ENCODE peak calls at places on chromosomes 3 and 15, in ten cellular contexts. U is PC-3; H is H1; V is CD8-positive, alpha-beta memory T cell; M is stomach; W is mammary epithelial cell; G is keratinocyte; N is neural progenitor cell; R is fibroblast of lung; Z is adrenal gland. L is an unnamed sample.

GRCh38 chr3:134336587-134336986 is 37.7 kb downstream of the AMOTL2 start:
- DNase-seq in Z (no peak), M (no peak), N (no peak), G (no peak), V (no peak), W (peak; percentile 49), H (no peak), R (peak; percentile 83), U (no peak), L (no peak)

GRCh38 chr3:122391674-122392446 is 7.9 kb downstream of the FAM162A start:
- DNase-seq in R (no peak), N (no peak), H (no peak), U (no peak), W (no peak), M (no peak), Z (no peak), V (no peak), G (no peak), L (no peak)

GRCh38 chr3:130609166-130609574 is 92.2 kb downstream of the COL6A6 start:
- DNase-seq in N (no peak), V (no peak), H (no peak), W (no peak), M (no peak), U (no peak), R (no peak), G (no peak), Z (peak; percentile 12), L (peak; percentile 56)

GRCh38 chr15:90001062-90001682 is at the start of gene ZNF710:
- DNase-seq in H (no peak), M (no peak), V (no peak), U (peak; percentile 48), Z (peak; percentile 74), N (peak; percentile 73), G (no peak), W (peak; percentile 56), R (peak; percentile 80), L (peak; percentile 66)

GRCh38 chr3:187212705-187213104 is 15.4 kb downstream of the RTP1 start:
- DNase-seq in M (no peak), H (no peak), G (no peak), N (no peak), U (no peak), R (no peak), W (no peak), Z (no peak), V (no peak), L (peak; percentile 30)

GRCh38 chr3:101809178-101810022 is 30.4 kb downstream of the NXPE3 start:
- DNase-seq in Z (no peak), V (peak; percentile 13), R (peak; percentile 65), M (no peak), W (no peak), G (no peak), N (peak; percentile 65), H (no peak), U (peak; percentile 74), L (peak; percentile 18)

GRCh38 chr3:193939527-193939926 is 196.4 kb upstream of the HES1 start:
- DNase-seq in Z (no peak), U (no peak), H (no peak), N (peak; percentile 8), W (no peak), G (no peak), V (no peak), R (no peak), M (no peak), L (no peak)

GRCh38 chr15:26294062-26294689 is 431.0 kb upstream of the ATP10A start:
- DNase-seq in N (peak; percentile 53), Z (no peak), W (no peak), R (no peak), V (no peak), U (no peak), H (peak; percentile 71), G (no peak), M (no peak), L (peak; percentile 72)

GRCh38 chr3:21330293-21330692 is 420.7 kb downstream of the ZNF385D start:
- DNase-seq in U (peak; percentile 17), H (no peak), G (no peak), R (peak; percentile 34), W (peak; percentile 58), M (no peak), Z (no peak), N (no peak), V (no peak), L (no peak)

GRCh38 chr3:11136871-11137626 is 17.2 kb upstream of the HRH1 start:
- DNase-seq in R (peak; percentile 100), M (no peak), G (peak; percentile 100), N (no peak), W (peak; percentile 100), U (peak; percentile 99), V (no peak), Z (peak; percentile 92), H (no peak), L (peak; percentile 68)

GRCh38 chr3:44647771-44648170 is 761 bp upstream of the ZNF35 start:
- DNase-seq in H (no peak), N (no peak), V (no peak), M (no peak), U (no peak), W (no peak), Z (no peak), G (no peak), R (no peak), L (no peak)

GRCh38 chr3:44648564-44649229 is at the start of gene ZNF35:
- DNase-seq in M (peak; percentile 75), W (peak; percentile 85), H (peak; percentile 77), V (no peak), Z (peak; percentile 75), G (peak; percentile 38), R (peak; percentile 93), U (peak; percentile 92), N (peak; percentile 96), L (peak; percentile 89)

DNA sequence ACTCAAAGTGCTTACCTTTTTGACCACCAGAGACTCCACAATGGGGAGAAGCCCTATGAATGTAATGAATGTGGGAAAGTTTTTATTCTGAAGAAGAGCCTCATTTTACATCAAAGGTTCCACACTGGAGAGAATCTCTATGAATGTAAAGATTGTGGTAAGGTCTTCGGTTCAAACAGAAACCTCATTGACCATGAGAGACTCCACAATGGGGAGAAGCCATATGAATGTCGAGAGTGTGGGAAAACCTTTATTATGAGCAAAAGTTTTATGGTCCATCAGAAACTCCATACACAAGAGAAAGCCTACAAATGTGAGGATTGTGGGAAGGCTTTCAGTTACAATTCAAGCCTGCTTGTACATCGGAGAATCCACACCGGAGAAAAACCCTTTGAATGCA is 5.5 kb upstream of the ZNF35 start:
- DNase-seq in G (no peak), H (no peak), V (no peak), U (no peak), W (no peak), R (no peak), M (no peak), N (no peak), Z (no peak), L (no peak)
- H3K9me3 ChIP-seq in G (peaks cover 9% of the 10 kb centered on the region), H (peaks cover 39% of the 10 kb centered on the region), V (peaks cover 41% of the 10 kb centered on the region), U (peaks cover 41% of the 10 kb centered on the region), W (peaks cover 36% of the 10 kb centered on the region), R (peaks cover 7% of the 10 kb centered on the region), M (peaks cover 33% of the 10 kb centered on the region), N (peaks cover 25% of the 10 kb centered on the region), Z (peaks cover 7% of the 10 kb centered on the region), L (no peaks in the 10 kb centered on the region)

GRCh38 chr3:152276688-152277087 is 8.0 kb downstream of the MBNL1 start:
- DNase-seq in G (no peak), R (no peak), H (no peak), U (no peak), Z (no peak), M (no peak), W (no peak), V (no peak), N (no peak), L (no peak)
- H3K4me1 ChIP-seq in G (peaks cover 23% of the 10 kb centered on the region), R (peaks cover 10% of the 10 kb centered on the region), H (no peaks in the 10 kb centered on the region), U (peaks cover 12% of the 10 kb centered on the region), Z (peaks cover 93% of the 10 kb centered on the region), M (peaks cover 97% of the 10 kb centered on the region), W (peaks cover 10% of the 10 kb centered on the region), V (peaks cover 83% of the 10 kb centered on the region), N (peaks cover 11% of the 10 kb centered on the region), L (peaks cover 7% of the 10 kb centered on the region)

GRCh38 chr3:44642337-44642736 is 6.2 kb upstream of the ZNF35 start:
- DNase-seq in R (no peak), G (no peak), W (no peak), M (no peak), Z (no peak), U (no peak), N (no peak), V (no peak), H (no peak), L (no peak)
- H3K9me3 ChIP-seq in R (peaks cover 7% of the 10 kb centered on the region), G (peaks cover 9% of the 10 kb centered on the region), W (peaks cover 36% of the 10 kb centered on the region), M (peaks cover 33% of the 10 kb centered on the region), Z (peaks cover 7% of the 10 kb centered on the region), U (peaks cover 41% of the 10 kb centered on the region), N (peaks cover 25% of the 10 kb centered on the region), V (peaks cover 41% of the 10 kb centered on the region), H (peaks cover 39% of the 10 kb centered on the region), L (no peaks in the 10 kb centered on the region)

GRCh38 chr15:85709250-85709649 is 85.5 kb downstream of the KLHL25 start:
- DNase-seq in G (no peak), R (no peak), N (no peak), M (no peak), U (no peak), V (no peak), W (no peak), Z (no peak), H (no peak), L (no peak)

GRCh38 chr15:85708402-85708932 is 86.3 kb downstream of the KLHL25 start:
- DNase-seq in H (no peak), U (no peak), N (no peak), V (no peak), G (no peak), Z (peak; percentile 39), R (no peak), M (no peak), W (no peak), L (no peak)

GRCh38 chr15:85707519-85708338 is 87.0 kb downstream of the KLHL25 start:
- DNase-seq in W (no peak), H (no peak), R (peak; percentile 55), Z (peak; percentile 51), N (no peak), M (peak; percentile 49), G (no peak), U (no peak), V (no peak), L (no peak)

GRCh38 chr15:85704720-85705119 is 90.0 kb downstream of the KLHL25 start:
- DNase-seq in V (no peak), H (no peak), M (no peak), R (no peak), Z (no peak), G (no peak), N (no peak), U (no peak), W (no peak), L (no peak)

DNA sequence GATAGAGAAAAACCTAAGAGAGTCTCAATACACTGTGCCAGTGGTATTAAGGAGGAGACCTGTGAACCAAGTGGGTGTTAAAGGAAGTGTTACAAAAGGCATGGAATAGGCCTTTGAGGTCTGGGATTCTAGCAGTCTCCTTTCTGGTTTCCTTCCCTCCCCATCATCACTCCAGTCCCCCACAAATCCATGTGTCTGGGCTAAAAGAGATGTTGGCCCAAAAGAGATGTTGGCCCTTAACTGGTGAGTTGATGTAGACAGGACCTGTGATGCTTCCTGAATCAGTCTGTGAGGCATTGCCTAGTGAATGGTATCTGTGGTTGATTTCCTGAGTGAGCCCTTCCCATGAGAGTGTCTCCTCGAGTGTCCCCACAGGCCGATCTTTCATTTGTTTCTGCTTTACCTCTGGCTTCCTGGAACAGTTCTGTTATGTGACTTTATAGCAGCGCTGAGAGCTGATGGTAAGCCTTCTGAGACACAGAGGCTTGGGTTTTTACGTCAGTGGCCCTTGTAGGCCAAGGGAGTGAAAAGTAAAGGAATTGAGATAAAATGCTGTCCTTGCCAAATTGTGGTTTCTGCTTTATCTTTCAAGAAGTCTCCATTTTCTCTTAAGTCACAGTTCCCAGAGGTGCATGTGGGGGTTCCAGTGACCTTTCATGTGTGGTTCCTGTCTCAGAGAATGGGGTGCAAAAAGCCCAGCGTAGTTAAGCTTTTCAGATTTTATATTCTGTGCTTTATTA is 87.8 kb downstream of the KLHL25 start:
- DNase-seq in U (no peak), G (no peak), M (no peak), W (no peak), N (no peak), R (peak; percentile 64), Z (peak; percentile 28), H (no peak), V (peak; percentile 42), L (peak; percentile 72)
- H3K4me1 ChIP-seq in U (no peaks in the 10 kb centered on the region), G (no peaks in the 10 kb centered on the region), M (peaks cover 80% of the 10 kb centered on the region), W (no peaks in the 10 kb centered on the region), N (peaks cover 9% of the 10 kb centered on the region), R (peaks cover 23% of the 10 kb centered on the region), Z (peaks cover 71% of the 10 kb centered on the region), H (peaks cover 5% of the 10 kb centered on the region), V (peaks cover 74% of the 10 kb centered on the region), L (peaks cover 47% of the 10 kb centered on the region)